ENCODE peak calls at places on chromosomes 5 and 9, in seven cellular contexts. S is HTR-8/SVneo, A is Karpas-422, G is amniotic stem cell, B is kidney epithelial cell, H is Calu3, Z is NAMALWA. N is an unnamed sample.

GRCh38 chr5:142829821-142830220 is 59.6 kb downstream of the ARHGAP26 start:
- DNase-seq in A (no peak), G (no peak), B (no peak), Z (no peak), H (no peak), S (no peak), N (no peak)

GRCh38 chr5:150300496-150301169 is 2.1 kb downstream of the ARSI start:
- DNase-seq in B (no peak), Z (no peak), S (no peak), G (no peak), A (no peak), H (no peak), N (no peak)

GRCh38 chr5:80754900-80755299 is 100.1 kb upstream of the DHFR start:
- DNase-seq in H (no peak), G (no peak), Z (peak; percentile 45), B (no peak), A (peak; percentile 77), S (no peak), N (no peak)

GRCh38 chr9:133103987-133104505 is 17.0 kb downstream of the RALGDS start:
- DNase-seq in Z (no peak), S (no peak), H (no peak), A (no peak), B (no peak), G (no peak), N (no peak)

GRCh38 chr5:156589104-156589858 is 260.8 kb upstream of the PPP1R2B start:
- DNase-seq in Z (no peak), B (no peak), A (no peak), H (no peak), S (no peak), G (no peak), N (no peak)

GRCh38 chr9:96567203-96567700 is 52.4 kb downstream of the CDC14B start:
- DNase-seq in H (no peak), G (no peak), B (no peak), S (peak; percentile 40), Z (no peak), A (peak; percentile 50), N (peak; percentile 26)

GRCh38 chr9:105076729-105077128 is 148.8 kb upstream of the ABCA1 start:
- DNase-seq in G (no peak), H (no peak), Z (no peak), B (no peak), S (no peak), A (no peak), N (no peak)

GRCh38 chr5:134079748-134080581 is 34.5 kb upstream of the TCF7 start:
- DNase-seq in G (no peak), S (no peak), H (no peak), A (no peak), B (no peak), Z (no peak), N (no peak)

GRCh38 chr9:135216666-135217431 is 129.4 kb downstream of the OLFM1 start:
- DNase-seq in H (no peak), S (no peak), Z (no peak), G (no peak), A (no peak), B (no peak), N (no peak)